ENCODE peak calls at places on chromosomes 7 and 10, in five cellular contexts. One of them, this sample, is unnamed.

GRCh38 chr7:36153571-36154097 is 580 bp downstream of the EEPD1 start:
- DNase-seq in HCT116: no peak
- DNase-seq in hepatocyte: no peak
- DNase-seq in OCI-LY7: no peak
- DNase-seq in MM.1S: no peak
- DNase-seq in this sample: no peak

GRCh38 chr7:121080913-121081326 is 92.4 kb downstream of the CPED1 start:
- DNase-seq in MM.1S: no peak
- DNase-seq in OCI-LY7: no peak
- DNase-seq in HCT116: no peak
- DNase-seq in hepatocyte: no peak
- DNase-seq in this sample: no peak

GRCh38 chr10:52864459-52865106 is 92.0 kb upstream of the MBL2 start:
- DNase-seq in hepatocyte: peak; percentile 83
- DNase-seq in MM.1S: peak; percentile 90
- DNase-seq in OCI-LY7: no peak
- DNase-seq in HCT116: no peak
- DNase-seq in this sample: peak; percentile 84

GRCh38 chr10:43201545-43202131 is 63.4 kb downstream of the CSGALNACT2 start:
- DNase-seq in MM.1S: no peak
- DNase-seq in OCI-LY7: no peak
- DNase-seq in HCT116: no peak
- DNase-seq in hepatocyte: no peak
- DNase-seq in this sample: no peak

GRCh38 chr10:86048973-86049372 is 317.6 kb downstream of the GRID1 start:
- DNase-seq in OCI-LY7: no peak
- DNase-seq in hepatocyte: no peak
- DNase-seq in MM.1S: no peak
- DNase-seq in HCT116: no peak
- DNase-seq in this sample: no peak

GRCh38 chr7:1129431-1129830 is 30.6 kb downstream of the ZFAND2A start:
- DNase-seq in hepatocyte: no peak
- DNase-seq in HCT116: no peak
- DNase-seq in OCI-LY7: no peak
- DNase-seq in MM.1S: no peak
- DNase-seq in this sample: no peak

GRCh38 chr7:46569117-46569433 is 648.0 kb upstream of the IGFBP3 start:
- DNase-seq in HCT116: no peak
- DNase-seq in OCI-LY7: no peak
- DNase-seq in hepatocyte: no peak
- DNase-seq in MM.1S: no peak
- DNase-seq in this sample: peak; percentile 87

GRCh38 chr7:119706608-119707007 is 566.4 kb upstream of the KCND2 start:
- DNase-seq in MM.1S: peak; percentile 51
- DNase-seq in hepatocyte: no peak
- DNase-seq in OCI-LY7: no peak
- DNase-seq in HCT116: no peak
- DNase-seq in this sample: no peak

GRCh38 chr7:14759785-14760184 is 142.8 kb downstream of the DGKB start:
- DNase-seq in hepatocyte: no peak
- DNase-seq in HCT116: no peak
- DNase-seq in MM.1S: no peak
- DNase-seq in OCI-LY7: no peak
- DNase-seq in this sample: no peak

GRCh38 chr10:58457761-58458616 is 54.7 kb upstream of the BICC1 start:
- DNase-seq in MM.1S: no peak
- DNase-seq in HCT116: no peak
- DNase-seq in OCI-LY7: no peak
- DNase-seq in hepatocyte: no peak
- DNase-seq in this sample: no peak

GRCh38 chr7:82163586-82163985 is 280.0 kb downstream of the CACNA2D1 start:
- DNase-seq in HCT116: no peak
- DNase-seq in MM.1S: no peak
- DNase-seq in hepatocyte: no peak
- DNase-seq in OCI-LY7: no peak
- DNase-seq in this sample: no peak

GRCh38 chr7:13407911-13408310 is 581.6 kb downstream of the ETV1 start:
- DNase-seq in OCI-LY7: no peak
- DNase-seq in MM.1S: no peak
- DNase-seq in HCT116: no peak
- DNase-seq in hepatocyte: no peak
- DNase-seq in this sample: no peak

GRCh38 chr10:99551158-99551557 is 18.4 kb downstream of the NKX2-3 start:
- DNase-seq in HCT116: no peak
- DNase-seq in MM.1S: peak; percentile 33
- DNase-seq in OCI-LY7: no peak
- DNase-seq in hepatocyte: no peak
- DNase-seq in this sample: no peak

GRCh38 chr10:200405-200804 is 65.2 kb downstream of the ZMYND11 start:
- DNase-seq in OCI-LY7: no peak
- DNase-seq in HCT116: no peak
- DNase-seq in hepatocyte: peak; percentile 8
- DNase-seq in MM.1S: no peak
- DNase-seq in this sample: no peak

GRCh38 chr7:18552311-18552916 is 56.9 kb downstream of the HDAC9 start:
- DNase-seq in hepatocyte: no peak
- DNase-seq in MM.1S: no peak
- DNase-seq in OCI-LY7: no peak
- DNase-seq in HCT116: no peak
- DNase-seq in this sample: no peak

GRCh38 chr10:17590969-17591645 is 26.1 kb downstream of the HACD1 start:
- DNase-seq in OCI-LY7: no peak
- DNase-seq in HCT116: no peak
- DNase-seq in MM.1S: no peak
- DNase-seq in hepatocyte: no peak
- DNase-seq in this sample: no peak

GRCh38 chr10:14383266-14383665 is 52.5 kb upstream of the FRMD4A start:
- DNase-seq in OCI-LY7: no peak
- DNase-seq in HCT116: no peak
- DNase-seq in MM.1S: no peak
- DNase-seq in hepatocyte: no peak
- DNase-seq in this sample: no peak

GRCh38 chr10:5592070-5592469 is 67.3 kb downstream of the CALML3 start:
- DNase-seq in hepatocyte: no peak
- DNase-seq in OCI-LY7: no peak
- DNase-seq in MM.1S: no peak
- DNase-seq in HCT116: no peak
- DNase-seq in this sample: no peak

GRCh38 chr10:73796766-73797165 is 11.4 kb downstream of the ZSWIM8 start:
- DNase-seq in hepatocyte: no peak
- DNase-seq in OCI-LY7: no peak
- DNase-seq in MM.1S: no peak
- DNase-seq in HCT116: no peak
- DNase-seq in this sample: no peak

GRCh38 chr10:132364594-132364970 is 32.4 kb upstream of the PWWP2B start:
- DNase-seq in HCT116: no peak
- DNase-seq in MM.1S: no peak
- DNase-seq in OCI-LY7: no peak
- DNase-seq in hepatocyte: peak; percentile 41
- DNase-seq in this sample: no peak

GRCh38 chr10:71584461-71584860 is 135.1 kb downstream of the C10orf105 start:
- DNase-seq in OCI-LY7: no peak
- DNase-seq in MM.1S: no peak
- DNase-seq in HCT116: no peak
- DNase-seq in hepatocyte: no peak
- DNase-seq in this sample: no peak

GRCh38 chr7:6299774-6300173 is 27.4 kb upstream of the CYTH3 start:
- DNase-seq in OCI-LY7: no peak
- DNase-seq in MM.1S: no peak
- DNase-seq in HCT116: no peak
- DNase-seq in hepatocyte: no peak
- DNase-seq in this sample: no peak

GRCh38 chr10:42782446-42783180 is at the start of gene BMS1:
- DNase-seq in OCI-LY7: peak; percentile 91
- DNase-seq in MM.1S: peak; percentile 93
- DNase-seq in hepatocyte: peak; percentile 94
- DNase-seq in HCT116: peak; percentile 93
- DNase-seq in this sample: peak; percentile 91

GRCh38 chr7:84060000-84060399 is 134.6 kb downstream of the SEMA3A start:
- DNase-seq in HCT116: no peak
- DNase-seq in MM.1S: no peak
- DNase-seq in hepatocyte: no peak
- DNase-seq in OCI-LY7: no peak
- DNase-seq in this sample: no peak

GRCh38 chr7:70694357-70694908 is 437.5 kb upstream of the GALNT17 start:
- DNase-seq in HCT116: no peak
- DNase-seq in OCI-LY7: peak; percentile 61
- DNase-seq in hepatocyte: peak; percentile 77
- DNase-seq in MM.1S: peak; percentile 48
- DNase-seq in this sample: no peak

GRCh38 chr7:105473163-105473562 is 48.9 kb downstream of the PUS7 start:
- DNase-seq in OCI-LY7: no peak
- DNase-seq in hepatocyte: peak; percentile 21
- DNase-seq in MM.1S: no peak
- DNase-seq in HCT116: no peak
- DNase-seq in this sample: no peak

GRCh38 chr7:155130493-155130892 is 60.4 kb downstream of the HTR5A start:
- DNase-seq in HCT116: no peak
- DNase-seq in OCI-LY7: no peak
- DNase-seq in MM.1S: peak; percentile 3
- DNase-seq in hepatocyte: no peak
- DNase-seq in this sample: no peak

GRCh38 chr10:23892296-23892695 is 316.6 kb upstream of the KIAA1217 start:
- DNase-seq in MM.1S: no peak
- DNase-seq in OCI-LY7: no peak
- DNase-seq in hepatocyte: no peak
- DNase-seq in HCT116: no peak
- DNase-seq in this sample: no peak

DNA sequence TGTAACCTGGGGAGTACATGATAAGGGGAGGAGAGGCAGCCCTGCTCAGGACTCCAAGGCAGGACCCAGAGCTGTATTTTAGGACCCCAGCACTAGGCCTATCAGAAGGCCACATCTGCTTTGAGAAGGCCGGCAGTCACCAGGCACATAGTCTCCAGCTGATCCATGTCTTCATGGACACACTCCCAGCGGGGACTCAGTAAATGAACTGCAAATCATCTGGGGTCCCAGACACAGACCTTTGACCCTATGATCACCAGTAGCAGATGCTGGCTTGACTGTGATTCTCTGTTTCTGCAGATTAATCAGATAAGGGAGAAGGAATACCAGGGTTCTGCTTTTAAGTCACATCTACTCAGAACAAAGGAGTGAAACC is 341.4 kb upstream of the PODXL start:
- DNase-seq in OCI-LY7: no peak
- DNase-seq in MM.1S: no peak
- DNase-seq in hepatocyte: no peak
- DNase-seq in HCT116: no peak
- DNase-seq in this sample: no peak
- H3K9me2 ChIP-seq in OCI-LY7: no peaks in the 10 kb centered on the region
- H3K9me2 ChIP-seq in MM.1S: no peaks in the 10 kb centered on the region
- H3K9me2 ChIP-seq in hepatocyte: no peaks in the 10 kb centered on the region
- H3K9me2 ChIP-seq in HCT116: no peaks in the 10 kb centered on the region
- H3K9me2 ChIP-seq in this sample: no peaks in the 10 kb centered on the region

DNA sequence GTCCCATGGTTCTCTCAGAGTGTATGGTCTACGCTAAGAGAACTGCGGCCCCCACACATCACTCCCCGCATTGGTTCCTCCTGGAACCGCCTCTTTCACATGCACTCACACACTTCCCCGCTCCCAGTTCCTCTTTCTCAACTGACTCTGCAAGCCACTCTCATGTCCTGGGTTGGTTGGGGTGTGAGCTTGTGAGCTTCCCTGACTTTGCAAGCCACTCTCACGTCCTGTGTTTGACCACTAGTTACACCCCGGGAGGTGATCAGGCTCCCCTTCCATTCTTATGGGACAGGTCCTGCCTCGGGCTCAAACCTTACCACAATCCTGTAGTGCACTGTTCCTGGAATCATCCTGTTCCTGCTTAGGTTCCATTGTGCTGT is 105.0 kb downstream of the TRIM24 start:
- DNase-seq in HCT116: no peak
- DNase-seq in MM.1S: no peak
- DNase-seq in OCI-LY7: no peak
- DNase-seq in hepatocyte: no peak
- DNase-seq in this sample: no peak
- H3K4me2 ChIP-seq in HCT116: no peak overlapping the region
- H3K4me2 ChIP-seq in MM.1S: no peak overlapping the region
- H3K4me2 ChIP-seq in OCI-LY7: no peak overlapping the region
- H3K4me2 ChIP-seq in hepatocyte: no peak overlapping the region
- H3K4me2 ChIP-seq in this sample: peak overlapping the region; percentile 83

GRCh38 chr7:131896189-131896855 is 339.9 kb upstream of the PODXL start:
- DNase-seq in hepatocyte: no peak
- DNase-seq in OCI-LY7: no peak
- DNase-seq in HCT116: no peak
- DNase-seq in MM.1S: no peak
- DNase-seq in this sample: no peak

GRCh38 chr7:131900785-131901287 is 344.4 kb upstream of the PODXL start:
- DNase-seq in OCI-LY7: no peak
- DNase-seq in HCT116: no peak
- DNase-seq in MM.1S: no peak
- DNase-seq in hepatocyte: no peak
- DNase-seq in this sample: no peak

GRCh38 chr7:131897016-131897789 is 340.8 kb upstream of the PODXL start:
- DNase-seq in OCI-LY7: no peak
- DNase-seq in MM.1S: no peak
- DNase-seq in hepatocyte: no peak
- DNase-seq in HCT116: peak; percentile 12
- DNase-seq in this sample: no peak

GRCh38 chr7:131899271-131900030 is 343.0 kb upstream of the PODXL start:
- DNase-seq in hepatocyte: no peak
- DNase-seq in OCI-LY7: no peak
- DNase-seq in MM.1S: no peak
- DNase-seq in HCT116: no peak
- DNase-seq in this sample: no peak

GRCh38 chr7:131898418-131898817 is 342.0 kb upstream of the PODXL start:
- DNase-seq in MM.1S: no peak
- DNase-seq in HCT116: no peak
- DNase-seq in OCI-LY7: no peak
- DNase-seq in hepatocyte: no peak
- DNase-seq in this sample: no peak
- H3K9me2 ChIP-seq in MM.1S: no peaks in the 10 kb centered on the region
- H3K9me2 ChIP-seq in HCT116: no peaks in the 10 kb centered on the region
- H3K9me2 ChIP-seq in OCI-LY7: no peaks in the 10 kb centered on the region
- H3K9me2 ChIP-seq in hepatocyte: no peaks in the 10 kb centered on the region
- H3K9me2 ChIP-seq in this sample: no peaks in the 10 kb centered on the region

DNA sequence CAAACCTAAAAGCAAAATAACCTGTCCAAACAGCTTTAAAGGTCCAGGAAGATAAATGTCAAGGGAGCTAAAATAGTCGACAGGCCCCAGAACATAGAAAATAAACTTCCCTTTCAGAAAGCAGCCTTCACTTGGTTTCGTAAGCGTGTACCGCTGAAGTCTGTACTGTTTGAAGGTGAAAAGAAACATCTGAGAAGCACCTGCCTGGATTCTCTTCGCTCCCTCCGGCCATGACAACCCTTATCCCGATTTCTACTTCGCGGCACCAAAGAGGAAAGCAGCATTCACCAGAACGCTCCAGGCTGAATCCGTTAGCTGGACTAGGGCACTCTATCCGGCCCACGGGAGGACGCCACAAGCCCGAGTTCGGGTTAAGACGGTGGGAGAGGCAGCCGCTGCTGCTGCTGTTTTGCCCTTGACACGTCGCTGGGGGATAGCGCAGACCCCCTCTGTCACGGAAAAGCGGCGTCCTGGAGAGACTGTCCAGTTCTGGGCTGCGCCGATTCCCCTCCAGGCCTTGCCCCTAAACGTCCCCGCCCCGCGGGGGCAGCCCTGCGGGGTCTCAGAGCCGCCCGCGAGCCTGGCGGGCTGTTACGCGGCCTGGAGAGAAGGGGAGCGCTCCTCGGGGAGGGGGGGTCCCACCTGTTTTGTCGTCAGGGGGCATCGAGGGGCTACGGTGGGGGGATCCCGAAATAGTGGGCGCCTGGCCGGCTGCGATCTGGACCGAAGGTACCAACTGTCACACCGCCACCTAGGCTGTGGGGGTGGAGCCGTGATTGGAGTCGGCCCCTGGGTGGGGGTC is 1.1 kb downstream of the SGMS1 start:
- DNase-seq in HCT116: no peak
- DNase-seq in hepatocyte: peak; percentile 59
- DNase-seq in OCI-LY7: peak; percentile 52
- DNase-seq in MM.1S: peak; percentile 47
- DNase-seq in this sample: no peak
- H3K4me2 ChIP-seq in HCT116: peak overlapping the region; percentile 84
- H3K4me2 ChIP-seq in hepatocyte: peak overlapping the region; percentile 82
- H3K4me2 ChIP-seq in OCI-LY7: peak overlapping the region; percentile 98
- H3K4me2 ChIP-seq in MM.1S: peak overlapping the region; percentile 86
- H3K4me2 ChIP-seq in this sample: peak overlapping the region; percentile 99

This sample was measured in PC-9.